ENCODE peak calls at places on chromosomes 1 and 21, in seven cellular contexts. E is astrocyte, A is mammary epithelial cell, T is MM.1S, J is K562, N is PC-9, S is GM23338. G is an unnamed sample.

GRCh38 chr21:38319781-38320180 is 63.0 kb downstream of the KCNJ15 start:
- DNase-seq in N (no peak), J (no peak), E (peak), A (peak), S (no peak), T (no peak), G (no peak)

GRCh38 chr1:228802386-228803221 is 67.3 kb downstream of the RHOU start:
- DNase-seq in E (no peak), N (no peak), S (no peak), T (no peak), A (no peak), J (no peak), G (no peak)

GRCh38 chr1:68151690-68152089 is 80.6 kb downstream of the WLS start:
- DNase-seq in A (no peak), J (no peak), N (no peak), S (no peak), T (no peak), E (no peak), G (no peak)

GRCh38 chr21:43608225-43608624 is 51.1 kb downstream of the HSF2BP start:
- DNase-seq in T (no peak), A (peak), N (no peak), J (no peak), S (no peak), E (peak), G (no peak)

GRCh38 chr1:57678138-57678537 is 254.3 kb upstream of the DAB1 start:
- DNase-seq in J (no peak), N (no peak), A (no peak), E (no peak), S (peak), T (no peak), G (no peak)

GRCh38 chr1:192363177-192363576 is 46.4 kb downstream of the RGS21 start:
- DNase-seq in S (peak), E (no peak), A (no peak), J (no peak), T (no peak), N (no peak), G (no peak)

GRCh38 chr21:42309753-42310213 is 5.4 kb downstream of the TFF3 start:
- DNase-seq in J (peak), T (peak), E (no peak), S (peak), A (no peak), N (no peak), G (no peak)

GRCh38 chr1:237745545-237745944 is 145.2 kb downstream of the ZP4 start:
- DNase-seq in T (no peak), A (no peak), N (no peak), S (no peak), E (no peak), J (no peak), G (no peak)

GRCh38 chr1:2786329-2787162 is 14.9 kb downstream of the TTC34 start:
- DNase-seq in J (peak), E (no peak), A (no peak), T (peak), N (no peak), S (peak), G (no peak)

GRCh38 chr1:33986389-33987095 is 122.7 kb downstream of the HMGB4 start:
- DNase-seq in T (no peak), E (peak), S (no peak), J (no peak), A (no peak), N (no peak), G (no peak)

GRCh38 chr1:231395051-231395995 is 26.8 kb downstream of the EGLN1 start:
- DNase-seq in A (peak), E (peak), J (no peak), N (peak), S (no peak), T (no peak), G (peak)

GRCh38 chr1:153663211-153663610 is 4.7 kb downstream of the SNAPIN start:
- DNase-seq in T (no peak), N (no peak), J (no peak), E (peak), A (peak), S (no peak), G (no peak)

GRCh38 chr1:56639210-56639609 is 5.9 kb upstream of the PRKAA2 start:
- DNase-seq in E (peak), N (no peak), S (no peak), T (no peak), A (no peak), J (no peak), G (no peak)

GRCh38 chr1:231106347-231106746 is 55.5 kb upstream of the TRIM67 start:
- DNase-seq in E (peak), S (no peak), A (no peak), N (no peak), J (no peak), T (no peak), G (no peak)

GRCh38 chr1:59631561-59631960 is 183.2 kb upstream of the HOOK1 start:
- DNase-seq in E (no peak), N (no peak), A (peak), S (no peak), J (no peak), T (no peak), G (no peak)

GRCh38 chr1:168572669-168573068 is 3.7 kb upstream of the XCL1 start:
- DNase-seq in J (no peak), E (no peak), A (no peak), S (no peak), T (no peak), N (no peak), G (no peak)

GRCh38 chr1:3688356-3688755 is 36.0 kb downstream of the TP73 start:
- DNase-seq in N (no peak), T (no peak), A (no peak), J (peak), E (no peak), S (peak), G (no peak)

GRCh38 chr1:50959303-50959912 is 659 bp downstream of the FAF1 start:
- DNase-seq in S (peak), E (peak), A (peak), N (no peak), J (peak), T (no peak), G (no peak)

GRCh38 chr1:55699151-55699695 is 484.1 kb upstream of the USP24 start:
- DNase-seq in J (no peak), S (no peak), A (no peak), T (no peak), E (no peak), N (no peak), G (no peak)

GRCh38 chr1:110673805-110674336 is 869 bp downstream of the KCNA3 start:
- DNase-seq in T (no peak), A (no peak), S (no peak), J (no peak), E (no peak), N (no peak), G (no peak)
- TF ChIP-seq EZH2 in T (no peak), A (no peak), S (peak), J (no peak), E (no peak), N (no peak), G (no peak)

GRCh38 chr1:115337276-115337632 is 795 bp downstream of the NGF start:
- DNase-seq in A (no peak), J (no peak), T (no peak), E (no peak), S (no peak), N (no peak), G (no peak)
- H2AFZ ChIP-seq in A (peak), J (no peak), T (no peak), E (peak), S (peak), N (peak), G (peak)

GRCh38 chr1:10638559-10639300 is 157.7 kb downstream of the CASZ1 start:
- DNase-seq in N (no peak), T (no peak), A (no peak), J (no peak), E (no peak), S (peak), G (no peak)
- TF ChIP-seq EZH2 in N (no peak), T (no peak), A (no peak), J (no peak), E (peak), S (no peak), G (no peak)

GRCh38 chr1:207579436-207579799 is 65.5 kb upstream of the CR1L start:
- DNase-seq in S (peak), J (peak), N (no peak), T (peak), A (peak), E (peak), G (no peak)
- H2AFZ ChIP-seq in S (no peak), J (peak), N (no peak), T (no peak), A (no peak), E (no peak), G (no peak)

GRCh38 chr1:69569281-69569970 is 1.7 kb downstream of the LRRC7 start:
- DNase-seq in N (no peak), S (peak), J (peak), T (no peak), A (no peak), E (no peak), G (no peak)
- TF ChIP-seq EZH2 in N (no peak), S (peak), J (no peak), T (no peak), A (no peak), E (peak), G (no peak)

G was measured in keratinocyte.